ENCODE peak calls at places on chromosomes 16 and 17, in five cellular contexts. One of them, this sample, is unnamed.

GRCh38 chr16:82092711-82093110 is 57.7 kb downstream of the HSD17B2 start:
- DNase-seq in substantia nigra: no peak
- DNase-seq in stimulated activated CD4-positive, alpha-beta T cell treated with anti-CD3 and anti-CD28 coated beads, Interleukin-2, amount 100 ng/mL, for 48 hours: no peak
- DNase-seq in NCI-H2081: no peak
- DNase-seq in NCI-H2029 treated with DMSO at 0.1 percent for 48 hours: no peak
- DNase-seq in this sample: no peak

GRCh38 chr17:6574689-6575595 is 18.6 kb upstream of the PITPNM3 start:
- DNase-seq in substantia nigra: no peak
- DNase-seq in stimulated activated CD4-positive, alpha-beta T cell treated with anti-CD3 and anti-CD28 coated beads, Interleukin-2, amount 100 ng/mL, for 48 hours: peak; percentile 19
- DNase-seq in NCI-H2081: no peak
- DNase-seq in NCI-H2029 treated with DMSO at 0.1 percent for 48 hours: no peak
- DNase-seq in this sample: no peak

GRCh38 chr16:75238132-75238852 is 13.1 kb downstream of the BCAR1 start:
- DNase-seq in substantia nigra: peak; percentile 69
- DNase-seq in stimulated activated CD4-positive, alpha-beta T cell treated with anti-CD3 and anti-CD28 coated beads, Interleukin-2, amount 100 ng/mL, for 48 hours: no peak
- DNase-seq in NCI-H2081: no peak
- DNase-seq in NCI-H2029 treated with DMSO at 0.1 percent for 48 hours: no peak
- DNase-seq in this sample: no peak

GRCh38 chr16:57572978-57573733 is 30.7 kb downstream of the ADGRG5 start:
- DNase-seq in substantia nigra: no peak
- DNase-seq in stimulated activated CD4-positive, alpha-beta T cell treated with anti-CD3 and anti-CD28 coated beads, Interleukin-2, amount 100 ng/mL, for 48 hours: no peak
- DNase-seq in NCI-H2081: no peak
- DNase-seq in NCI-H2029 treated with DMSO at 0.1 percent for 48 hours: no peak
- DNase-seq in this sample: no peak

GRCh38 chr16:79839851-79840321 is 239.3 kb upstream of the MAF start:
- DNase-seq in substantia nigra: no peak
- DNase-seq in stimulated activated CD4-positive, alpha-beta T cell treated with anti-CD3 and anti-CD28 coated beads, Interleukin-2, amount 100 ng/mL, for 48 hours: no peak
- DNase-seq in NCI-H2081: no peak
- DNase-seq in NCI-H2029 treated with DMSO at 0.1 percent for 48 hours: no peak
- DNase-seq in this sample: no peak

GRCh38 chr17:50259484-50260324 is 14.6 kb upstream of the TMEM92 start:
- DNase-seq in substantia nigra: no peak
- DNase-seq in stimulated activated CD4-positive, alpha-beta T cell treated with anti-CD3 and anti-CD28 coated beads, Interleukin-2, amount 100 ng/mL, for 48 hours: no peak
- DNase-seq in NCI-H2081: no peak
- DNase-seq in NCI-H2029 treated with DMSO at 0.1 percent for 48 hours: no peak
- DNase-seq in this sample: no peak

GRCh38 chr16:24986512-24987303 is 28.5 kb downstream of the ARHGAP17 start:
- DNase-seq in substantia nigra: no peak
- DNase-seq in stimulated activated CD4-positive, alpha-beta T cell treated with anti-CD3 and anti-CD28 coated beads, Interleukin-2, amount 100 ng/mL, for 48 hours: no peak
- DNase-seq in NCI-H2081: no peak
- DNase-seq in NCI-H2029 treated with DMSO at 0.1 percent for 48 hours: no peak
- DNase-seq in this sample: no peak

GRCh38 chr16:51151435-51151950 is 423 bp upstream of the SALL1 start:
- DNase-seq in substantia nigra: peak; percentile 76
- DNase-seq in stimulated activated CD4-positive, alpha-beta T cell treated with anti-CD3 and anti-CD28 coated beads, Interleukin-2, amount 100 ng/mL, for 48 hours: no peak
- DNase-seq in NCI-H2081: peak; percentile 90
- DNase-seq in NCI-H2029 treated with DMSO at 0.1 percent for 48 hours: no peak
- DNase-seq in this sample: peak; percentile 20

GRCh38 chr17:77459018-77459755 is 318.4 kb downstream of the SEC14L1 start:
- DNase-seq in substantia nigra: no peak
- DNase-seq in stimulated activated CD4-positive, alpha-beta T cell treated with anti-CD3 and anti-CD28 coated beads, Interleukin-2, amount 100 ng/mL, for 48 hours: no peak
- DNase-seq in NCI-H2081: no peak
- DNase-seq in NCI-H2029 treated with DMSO at 0.1 percent for 48 hours: no peak
- DNase-seq in this sample: no peak

GRCh38 chr16:783404-784161 is 4.6 kb downstream of the RPUSD1 start:
- DNase-seq in substantia nigra: no peak
- DNase-seq in stimulated activated CD4-positive, alpha-beta T cell treated with anti-CD3 and anti-CD28 coated beads, Interleukin-2, amount 100 ng/mL, for 48 hours: no peak
- DNase-seq in NCI-H2081: no peak
- DNase-seq in NCI-H2029 treated with DMSO at 0.1 percent for 48 hours: no peak
- DNase-seq in this sample: no peak

GRCh38 chr16:69917739-69918138 is 33.4 kb upstream of the CLEC18A start:
- DNase-seq in substantia nigra: no peak
- DNase-seq in stimulated activated CD4-positive, alpha-beta T cell treated with anti-CD3 and anti-CD28 coated beads, Interleukin-2, amount 100 ng/mL, for 48 hours: no peak
- DNase-seq in NCI-H2081: no peak
- DNase-seq in NCI-H2029 treated with DMSO at 0.1 percent for 48 hours: no peak
- DNase-seq in this sample: no peak

GRCh38 chr17:6384481-6384880 is 50.4 kb downstream of the AIPL1 start:
- DNase-seq in substantia nigra: no peak
- DNase-seq in stimulated activated CD4-positive, alpha-beta T cell treated with anti-CD3 and anti-CD28 coated beads, Interleukin-2, amount 100 ng/mL, for 48 hours: no peak
- DNase-seq in NCI-H2081: no peak
- DNase-seq in NCI-H2029 treated with DMSO at 0.1 percent for 48 hours: no peak
- DNase-seq in this sample: no peak

GRCh38 chr16:86772231-86772510 is 193.8 kb downstream of the FOXL1 start:
- DNase-seq in substantia nigra: no peak
- DNase-seq in stimulated activated CD4-positive, alpha-beta T cell treated with anti-CD3 and anti-CD28 coated beads, Interleukin-2, amount 100 ng/mL, for 48 hours: no peak
- DNase-seq in NCI-H2081: no peak
- DNase-seq in NCI-H2029 treated with DMSO at 0.1 percent for 48 hours: no peak
- DNase-seq in this sample: no peak

GRCh38 chr17:32136856-32137255 is 5.4 kb upstream of the RHOT1 start:
- DNase-seq in substantia nigra: no peak
- DNase-seq in stimulated activated CD4-positive, alpha-beta T cell treated with anti-CD3 and anti-CD28 coated beads, Interleukin-2, amount 100 ng/mL, for 48 hours: no peak
- DNase-seq in NCI-H2081: no peak
- DNase-seq in NCI-H2029 treated with DMSO at 0.1 percent for 48 hours: no peak
- DNase-seq in this sample: no peak

GRCh38 chr17:40558651-40559015 is 6.6 kb downstream of the CCR7 start:
- DNase-seq in substantia nigra: no peak
- DNase-seq in stimulated activated CD4-positive, alpha-beta T cell treated with anti-CD3 and anti-CD28 coated beads, Interleukin-2, amount 100 ng/mL, for 48 hours: no peak
- DNase-seq in NCI-H2081: no peak
- DNase-seq in NCI-H2029 treated with DMSO at 0.1 percent for 48 hours: no peak
- DNase-seq in this sample: no peak

GRCh38 chr16:84537431-84538151 is 33.1 kb upstream of the MEAK7 start:
- DNase-seq in substantia nigra: no peak
- DNase-seq in stimulated activated CD4-positive, alpha-beta T cell treated with anti-CD3 and anti-CD28 coated beads, Interleukin-2, amount 100 ng/mL, for 48 hours: no peak
- DNase-seq in NCI-H2081: no peak
- DNase-seq in NCI-H2029 treated with DMSO at 0.1 percent for 48 hours: no peak
- DNase-seq in this sample: no peak

GRCh38 chr16:1960665-1961630 is 1.6 kb downstream of the NDUFB10 start:
- DNase-seq in substantia nigra: no peak
- DNase-seq in stimulated activated CD4-positive, alpha-beta T cell treated with anti-CD3 and anti-CD28 coated beads, Interleukin-2, amount 100 ng/mL, for 48 hours: peak; percentile 56
- DNase-seq in NCI-H2081: peak; percentile 51
- DNase-seq in NCI-H2029 treated with DMSO at 0.1 percent for 48 hours: no peak
- DNase-seq in this sample: no peak

GRCh38 chr16:668519-669171 is 713 bp downstream of the RHOT2 start:
- DNase-seq in substantia nigra: no peak
- DNase-seq in stimulated activated CD4-positive, alpha-beta T cell treated with anti-CD3 and anti-CD28 coated beads, Interleukin-2, amount 100 ng/mL, for 48 hours: no peak
- DNase-seq in NCI-H2081: no peak
- DNase-seq in NCI-H2029 treated with DMSO at 0.1 percent for 48 hours: no peak
- DNase-seq in this sample: no peak

GRCh38 chr16:50265260-50265659 is 1.1 kb upstream of the ADCY7 start:
- DNase-seq in substantia nigra: no peak
- DNase-seq in stimulated activated CD4-positive, alpha-beta T cell treated with anti-CD3 and anti-CD28 coated beads, Interleukin-2, amount 100 ng/mL, for 48 hours: no peak
- DNase-seq in NCI-H2081: peak; percentile 22
- DNase-seq in NCI-H2029 treated with DMSO at 0.1 percent for 48 hours: no peak
- DNase-seq in this sample: no peak